ENCODE peak calls at places on chromosome 11, in ten cellular contexts. M is IMR-90, B is mucosa of descending colon, Z is HCT116, X is mesendoderm, J is cardiac muscle cell, S is heart right ventricle, K is BE2C, R is WERI-Rb-1, T is left ventricle myocardium inferior. G is an unnamed sample.

GRCh38 chr11:108693852-108694251 is 29.0 kb downstream of the DDX10 start:
- DNase-seq in M (peak; percentile 63), B (no peak), Z (no peak), X (no peak), J (no peak), S (no peak), K (no peak), R (no peak), T (no peak), G (no peak)

GRCh38 chr11:107011977-107012376 is 6.3 kb downstream of the GUCY1A2 start:
- DNase-seq in M (no peak), B (no peak), Z (no peak), X (no peak), J (no peak), S (no peak), K (no peak), R (no peak), T (no peak), G (no peak)

GRCh38 chr11:108685419-108686161 is 20.7 kb downstream of the DDX10 start:
- DNase-seq in M (peak; percentile 29), B (no peak), Z (no peak), X (no peak), J (no peak), S (no peak), K (no peak), R (no peak), T (no peak), G (no peak)

GRCh38 chr11:44189986-44190882 is 94.8 kb downstream of the EXT2 start:
- DNase-seq in M (no peak), B (no peak), Z (no peak), X (no peak), J (no peak), S (no peak), K (no peak), R (no peak), T (no peak), G (no peak)

GRCh38 chr11:22347857-22348496 is 9.8 kb downstream of the SLC17A6 start:
- DNase-seq in M (no peak), B (no peak), Z (no peak), X (no peak), J (no peak), S (no peak), K (no peak), R (no peak), T (no peak), G (no peak)

GRCh38 chr11:61683961-61684869 is 4.0 kb downstream of the DAGLA start:
- DNase-seq in M (peak; percentile 43), B (no peak), Z (no peak), X (no peak), J (no peak), S (no peak), K (no peak), R (no peak), T (no peak), G (no peak)

GRCh38 chr11:92048415-92048814 is 176.2 kb upstream of the FAT3 start:
- DNase-seq in M (no peak), B (no peak), Z (no peak), X (no peak), J (peak; percentile 31), S (no peak), K (peak; percentile 55), R (no peak), T (no peak), G (no peak)

GRCh38 chr11:57501951-57502350 is 13.6 kb downstream of the SLC43A1 start:
- DNase-seq in M (peak; percentile 22), B (no peak), Z (no peak), X (no peak), J (no peak), S (peak; percentile 34), K (no peak), R (no peak), T (no peak), G (no peak)

GRCh38 chr11:125271436-125272064 is 107.0 kb downstream of the PKNOX2 start:
- DNase-seq in M (no peak), B (no peak), Z (no peak), X (no peak), J (no peak), S (no peak), K (no peak), R (no peak), T (no peak), G (no peak)

GRCh38 chr11:84501750-84502149 is 1125.4 kb downstream of the DLG2 start:
- DNase-seq in M (no peak), B (no peak), Z (no peak), X (no peak), J (no peak), S (no peak), K (no peak), R (no peak), T (no peak), G (no peak)

GRCh38 chr11:7579226-7579825 is 65.5 kb downstream of the PPFIBP2 start:
- DNase-seq in M (peak; percentile 57), B (no peak), Z (no peak), X (no peak), J (no peak), S (no peak), K (no peak), R (no peak), T (no peak), G (no peak)

GRCh38 chr11:7585816-7586215 is 72.0 kb downstream of the PPFIBP2 start:
- DNase-seq in M (peak; percentile 51), B (no peak), Z (no peak), X (no peak), J (no peak), S (no peak), K (no peak), R (no peak), T (no peak), G (no peak)

GRCh38 chr11:7584910-7585309 is 71.1 kb downstream of the PPFIBP2 start:
- DNase-seq in M (no peak), B (no peak), Z (no peak), X (no peak), J (no peak), S (no peak), K (no peak), R (no peak), T (no peak), G (no peak)

GRCh38 chr11:7583248-7583647 is 69.4 kb downstream of the PPFIBP2 start:
- DNase-seq in M (no peak), B (no peak), Z (no peak), X (no peak), J (no peak), S (no peak), K (no peak), R (no peak), T (no peak), G (no peak)

GRCh38 chr11:7582338-7582985 is 68.7 kb downstream of the PPFIBP2 start:
- DNase-seq in M (no peak), B (no peak), Z (no peak), X (no peak), J (no peak), S (no peak), K (no peak), R (no peak), T (no peak), G (no peak)
- H3K36me3 ChIP-seq in M (no peaks in the 10 kb centered on the region), B (no peaks in the 10 kb centered on the region), Z (no peaks in the 10 kb centered on the region), X (no peaks in the 10 kb centered on the region), J (no peaks in the 10 kb centered on the region), S (no peaks in the 10 kb centered on the region), K (no peaks in the 10 kb centered on the region), R (no peaks in the 10 kb centered on the region), T (no peaks in the 10 kb centered on the region), G (peaks cover 3% of the 10 kb centered on the region)

DNA sequence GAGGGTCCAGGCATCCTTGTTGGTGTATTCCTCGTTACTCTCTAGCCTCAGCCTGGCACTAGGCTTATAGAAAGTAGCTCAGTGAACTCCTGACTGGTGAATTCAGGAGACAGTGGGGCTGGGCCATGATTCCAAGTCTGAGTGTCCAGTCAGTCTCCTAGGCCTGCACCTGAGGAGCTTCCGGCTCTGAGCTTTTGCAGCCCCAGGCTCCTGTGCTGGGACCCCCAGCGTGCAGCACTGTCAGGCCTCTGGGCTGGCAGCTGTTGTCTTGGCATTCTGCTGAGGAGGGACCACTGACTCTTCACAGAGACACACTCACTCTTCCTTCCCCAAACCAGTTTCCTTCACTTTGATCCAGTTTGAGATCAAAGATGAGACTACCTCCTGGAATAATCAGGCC is 82.4 kb downstream of the CTTN start:
- DNase-seq in M (no peak), B (peak; percentile 17), Z (no peak), X (no peak), J (no peak), S (no peak), K (no peak), R (no peak), T (peak; percentile 10), G (no peak)
- H3K36me3 ChIP-seq in M (no peaks in the 10 kb centered on the region), B (no peaks in the 10 kb centered on the region), Z (no peaks in the 10 kb centered on the region), X (no peaks in the 10 kb centered on the region), J (no peaks in the 10 kb centered on the region), S (no peaks in the 10 kb centered on the region), K (no peaks in the 10 kb centered on the region), R (peaks cover 3% of the 10 kb centered on the region), T (no peaks in the 10 kb centered on the region), G (no peaks in the 10 kb centered on the region)

GRCh38 chr11:65089621-65090020 is 5.6 kb downstream of the ZFPL1 start:
- DNase-seq in M (no peak), B (no peak), Z (no peak), X (no peak), J (no peak), S (no peak), K (no peak), R (no peak), T (no peak), G (no peak)

GRCh38 chr11:65087216-65087615 is 3.2 kb downstream of the ZFPL1 start:
- DNase-seq in M (no peak), B (no peak), Z (no peak), X (no peak), J (no peak), S (no peak), K (no peak), R (no peak), T (no peak), G (no peak)

GRCh38 chr11:65087827-65088226 is 3.8 kb downstream of the ZFPL1 start:
- DNase-seq in M (no peak), B (no peak), Z (no peak), X (no peak), J (no peak), S (no peak), K (no peak), R (no peak), T (no peak), G (no peak)

GRCh38 chr11:65086809-65087208 is 2.8 kb downstream of the ZFPL1 start:
- DNase-seq in M (no peak), B (no peak), Z (no peak), X (no peak), J (no peak), S (no peak), K (no peak), R (no peak), T (no peak), G (no peak)

GRCh38 chr11:65090628-65091027 is 5.4 kb upstream of the VPS51 start:
- DNase-seq in M (no peak), B (no peak), Z (no peak), X (no peak), J (no peak), S (no peak), K (no peak), R (no peak), T (no peak), G (no peak)
- H3K36me3 ChIP-seq in M (peaks cover 33% of the 10 kb centered on the region), B (peaks cover 11% of the 10 kb centered on the region), Z (peaks cover 18% of the 10 kb centered on the region), X (no peaks in the 10 kb centered on the region), J (peaks cover 7% of the 10 kb centered on the region), S (peaks cover 44% of the 10 kb centered on the region), K (no peaks in the 10 kb centered on the region), R (peaks cover 9% of the 10 kb centered on the region), T (peaks cover 43% of the 10 kb centered on the region), G (peaks cover 2% of the 10 kb centered on the region)

GRCh38 chr11:70364745-70365535 is 33.4 kb upstream of the CTTN start:
- DNase-seq in M (no peak), B (no peak), Z (no peak), X (no peak), J (no peak), S (no peak), K (no peak), R (no peak), T (no peak), G (no peak)
- H3K36me3 ChIP-seq in M (peaks cover 29% of the 10 kb centered on the region), B (no peaks in the 10 kb centered on the region), Z (peaks cover 12% of the 10 kb centered on the region), X (peaks cover 10% of the 10 kb centered on the region), J (peaks cover 17% of the 10 kb centered on the region), S (peaks cover 91% of the 10 kb centered on the region), K (peaks cover 18% of the 10 kb centered on the region), R (peaks cover 56% of the 10 kb centered on the region), T (peaks cover 67% of the 10 kb centered on the region), G (peaks cover 7% of the 10 kb centered on the region)

G was measured in Caco-2.